ENCODE peak calls at places on chromosome 13, in ten cellular contexts. One of them, this sample, is unnamed.

GRCh38 chr13:21884299-21884878 is 213.5 kb downstream of the FGF9 start:
- DNase-seq in left cardiac atrium: no peak
- DNase-seq in stimulated activated naive CD8-positive, alpha-beta T cell treated with anti-CD3 and anti-CD28 coated beads, Interleukin-15, Interleukin-2, amounts not matched to agents 100 U/mL and 50 U/mL, for 24 hours: no peak
- DNase-seq in T-helper 2 cell: no peak
- DNase-seq in NCI-H1092: peak; percentile 50
- DNase-seq in MM.1S: no peak
- DNase-seq in HCEC 1CT: no peak
- DNase-seq in fibroblast of pulmonary artery: no peak
- DNase-seq in choroid plexus epithelial cell: no peak
- DNase-seq in D341Med: no peak
- DNase-seq in this sample: no peak

GRCh38 chr13:57632276-57633140 is 964 bp downstream of the PCDH17 start:
- DNase-seq in left cardiac atrium: peak; percentile 24
- DNase-seq in stimulated activated naive CD8-positive, alpha-beta T cell treated with anti-CD3 and anti-CD28 coated beads, Interleukin-15, Interleukin-2, amounts not matched to agents 100 U/mL and 50 U/mL, for 24 hours: no peak
- DNase-seq in T-helper 2 cell: no peak
- DNase-seq in NCI-H1092: no peak
- DNase-seq in MM.1S: no peak
- DNase-seq in HCEC 1CT: no peak
- DNase-seq in fibroblast of pulmonary artery: peak; percentile 12
- DNase-seq in choroid plexus epithelial cell: no peak
- DNase-seq in D341Med: peak; percentile 61
- DNase-seq in this sample: no peak

GRCh38 chr13:55199132-55199531 is 1941.6 kb upstream of the PRR20A start:
- DNase-seq in left cardiac atrium: no peak
- DNase-seq in stimulated activated naive CD8-positive, alpha-beta T cell treated with anti-CD3 and anti-CD28 coated beads, Interleukin-15, Interleukin-2, amounts not matched to agents 100 U/mL and 50 U/mL, for 24 hours: no peak
- DNase-seq in T-helper 2 cell: no peak
- DNase-seq in NCI-H1092: no peak
- DNase-seq in MM.1S: no peak
- DNase-seq in HCEC 1CT: no peak
- DNase-seq in fibroblast of pulmonary artery: no peak
- DNase-seq in choroid plexus epithelial cell: no peak
- DNase-seq in D341Med: peak; percentile 25
- DNase-seq in this sample: no peak

GRCh38 chr13:46975173-46975572 is 78.3 kb upstream of the HTR2A start:
- DNase-seq in left cardiac atrium: no peak
- DNase-seq in stimulated activated naive CD8-positive, alpha-beta T cell treated with anti-CD3 and anti-CD28 coated beads, Interleukin-15, Interleukin-2, amounts not matched to agents 100 U/mL and 50 U/mL, for 24 hours: no peak
- DNase-seq in T-helper 2 cell: no peak
- DNase-seq in NCI-H1092: no peak
- DNase-seq in MM.1S: no peak
- DNase-seq in HCEC 1CT: no peak
- DNase-seq in fibroblast of pulmonary artery: no peak
- DNase-seq in choroid plexus epithelial cell: no peak
- DNase-seq in D341Med: no peak
- DNase-seq in this sample: no peak

GRCh38 chr13:96898855-96899254 is 95.4 kb downstream of the OXGR1 start:
- DNase-seq in left cardiac atrium: no peak
- DNase-seq in stimulated activated naive CD8-positive, alpha-beta T cell treated with anti-CD3 and anti-CD28 coated beads, Interleukin-15, Interleukin-2, amounts not matched to agents 100 U/mL and 50 U/mL, for 24 hours: no peak
- DNase-seq in T-helper 2 cell: no peak
- DNase-seq in NCI-H1092: no peak
- DNase-seq in MM.1S: no peak
- DNase-seq in HCEC 1CT: no peak
- DNase-seq in fibroblast of pulmonary artery: no peak
- DNase-seq in choroid plexus epithelial cell: no peak
- DNase-seq in D341Med: no peak
- DNase-seq in this sample: no peak

GRCh38 chr13:88074794-88075509 is 403.8 kb downstream of the SLITRK5 start:
- DNase-seq in left cardiac atrium: peak; percentile 26
- DNase-seq in stimulated activated naive CD8-positive, alpha-beta T cell treated with anti-CD3 and anti-CD28 coated beads, Interleukin-15, Interleukin-2, amounts not matched to agents 100 U/mL and 50 U/mL, for 24 hours: no peak
- DNase-seq in T-helper 2 cell: no peak
- DNase-seq in NCI-H1092: no peak
- DNase-seq in MM.1S: no peak
- DNase-seq in HCEC 1CT: peak; percentile 44
- DNase-seq in fibroblast of pulmonary artery: peak; percentile 3
- DNase-seq in choroid plexus epithelial cell: peak; percentile 3
- DNase-seq in D341Med: no peak
- DNase-seq in this sample: no peak

GRCh38 chr13:65149687-65150086 is 2080.4 kb downstream of the PCDH9 start:
- DNase-seq in left cardiac atrium: no peak
- DNase-seq in stimulated activated naive CD8-positive, alpha-beta T cell treated with anti-CD3 and anti-CD28 coated beads, Interleukin-15, Interleukin-2, amounts not matched to agents 100 U/mL and 50 U/mL, for 24 hours: no peak
- DNase-seq in T-helper 2 cell: no peak
- DNase-seq in NCI-H1092: no peak
- DNase-seq in MM.1S: no peak
- DNase-seq in HCEC 1CT: no peak
- DNase-seq in fibroblast of pulmonary artery: no peak
- DNase-seq in choroid plexus epithelial cell: no peak
- DNase-seq in D341Med: no peak
- DNase-seq in this sample: no peak

GRCh38 chr13:41966671-41967070 is 5.8 kb upstream of the VWA8 start:
- DNase-seq in left cardiac atrium: no peak
- DNase-seq in stimulated activated naive CD8-positive, alpha-beta T cell treated with anti-CD3 and anti-CD28 coated beads, Interleukin-15, Interleukin-2, amounts not matched to agents 100 U/mL and 50 U/mL, for 24 hours: no peak
- DNase-seq in T-helper 2 cell: no peak
- DNase-seq in NCI-H1092: no peak
- DNase-seq in MM.1S: no peak
- DNase-seq in HCEC 1CT: peak; percentile 39
- DNase-seq in fibroblast of pulmonary artery: no peak
- DNase-seq in choroid plexus epithelial cell: no peak
- DNase-seq in D341Med: no peak
- DNase-seq in this sample: no peak

GRCh38 chr13:112784811-112785418 is 95.1 kb downstream of the ATP11A start:
- DNase-seq in left cardiac atrium: no peak
- DNase-seq in stimulated activated naive CD8-positive, alpha-beta T cell treated with anti-CD3 and anti-CD28 coated beads, Interleukin-15, Interleukin-2, amounts not matched to agents 100 U/mL and 50 U/mL, for 24 hours: no peak
- DNase-seq in T-helper 2 cell: no peak
- DNase-seq in NCI-H1092: no peak
- DNase-seq in MM.1S: no peak
- DNase-seq in HCEC 1CT: no peak
- DNase-seq in fibroblast of pulmonary artery: no peak
- DNase-seq in choroid plexus epithelial cell: no peak
- DNase-seq in D341Med: no peak
- DNase-seq in this sample: no peak

GRCh38 chr13:30493670-30494381 is 28.1 kb upstream of the HMGB1 start:
- DNase-seq in left cardiac atrium: no peak
- DNase-seq in stimulated activated naive CD8-positive, alpha-beta T cell treated with anti-CD3 and anti-CD28 coated beads, Interleukin-15, Interleukin-2, amounts not matched to agents 100 U/mL and 50 U/mL, for 24 hours: no peak
- DNase-seq in T-helper 2 cell: no peak
- DNase-seq in NCI-H1092: no peak
- DNase-seq in MM.1S: no peak
- DNase-seq in HCEC 1CT: no peak
- DNase-seq in fibroblast of pulmonary artery: no peak
- DNase-seq in choroid plexus epithelial cell: no peak
- DNase-seq in D341Med: no peak
- DNase-seq in this sample: no peak

GRCh38 chr13:20130012-20130411 is 30.8 kb downstream of the GJA3 start:
- DNase-seq in left cardiac atrium: no peak
- DNase-seq in stimulated activated naive CD8-positive, alpha-beta T cell treated with anti-CD3 and anti-CD28 coated beads, Interleukin-15, Interleukin-2, amounts not matched to agents 100 U/mL and 50 U/mL, for 24 hours: no peak
- DNase-seq in T-helper 2 cell: no peak
- DNase-seq in NCI-H1092: no peak
- DNase-seq in MM.1S: no peak
- DNase-seq in HCEC 1CT: no peak
- DNase-seq in fibroblast of pulmonary artery: no peak
- DNase-seq in choroid plexus epithelial cell: no peak
- DNase-seq in D341Med: no peak
- DNase-seq in this sample: no peak

GRCh38 chr13:51636349-51636890 is 52.2 kb downstream of the WDFY2 start:
- DNase-seq in left cardiac atrium: no peak
- DNase-seq in stimulated activated naive CD8-positive, alpha-beta T cell treated with anti-CD3 and anti-CD28 coated beads, Interleukin-15, Interleukin-2, amounts not matched to agents 100 U/mL and 50 U/mL, for 24 hours: no peak
- DNase-seq in T-helper 2 cell: no peak
- DNase-seq in NCI-H1092: no peak
- DNase-seq in MM.1S: no peak
- DNase-seq in HCEC 1CT: no peak
- DNase-seq in fibroblast of pulmonary artery: no peak
- DNase-seq in choroid plexus epithelial cell: peak; percentile 42
- DNase-seq in D341Med: no peak
- DNase-seq in this sample: peak; percentile 4

GRCh38 chr13:33717775-33718174 is 100.2 kb upstream of the RFC3 start:
- DNase-seq in left cardiac atrium: no peak
- DNase-seq in stimulated activated naive CD8-positive, alpha-beta T cell treated with anti-CD3 and anti-CD28 coated beads, Interleukin-15, Interleukin-2, amounts not matched to agents 100 U/mL and 50 U/mL, for 24 hours: no peak
- DNase-seq in T-helper 2 cell: no peak
- DNase-seq in NCI-H1092: no peak
- DNase-seq in MM.1S: no peak
- DNase-seq in HCEC 1CT: no peak
- DNase-seq in fibroblast of pulmonary artery: peak; percentile 9
- DNase-seq in choroid plexus epithelial cell: no peak
- DNase-seq in D341Med: no peak
- DNase-seq in this sample: no peak

GRCh38 chr13:40333238-40333637 is 333.2 kb downstream of the FOXO1 start:
- DNase-seq in left cardiac atrium: no peak
- DNase-seq in stimulated activated naive CD8-positive, alpha-beta T cell treated with anti-CD3 and anti-CD28 coated beads, Interleukin-15, Interleukin-2, amounts not matched to agents 100 U/mL and 50 U/mL, for 24 hours: no peak
- DNase-seq in T-helper 2 cell: no peak
- DNase-seq in NCI-H1092: no peak
- DNase-seq in MM.1S: no peak
- DNase-seq in HCEC 1CT: no peak
- DNase-seq in fibroblast of pulmonary artery: no peak
- DNase-seq in choroid plexus epithelial cell: no peak
- DNase-seq in D341Med: no peak
- DNase-seq in this sample: peak; percentile 51

GRCh38 chr13:43331676-43332075 is 308.3 kb downstream of the DNAJC15 start:
- DNase-seq in left cardiac atrium: no peak
- DNase-seq in stimulated activated naive CD8-positive, alpha-beta T cell treated with anti-CD3 and anti-CD28 coated beads, Interleukin-15, Interleukin-2, amounts not matched to agents 100 U/mL and 50 U/mL, for 24 hours: no peak
- DNase-seq in T-helper 2 cell: no peak
- DNase-seq in NCI-H1092: no peak
- DNase-seq in MM.1S: no peak
- DNase-seq in HCEC 1CT: no peak
- DNase-seq in fibroblast of pulmonary artery: peak; percentile 52
- DNase-seq in choroid plexus epithelial cell: peak; percentile 18
- DNase-seq in D341Med: no peak
- DNase-seq in this sample: no peak

GRCh38 chr13:113550453-113550852 is 34.1 kb upstream of the TFDP1 start:
- DNase-seq in left cardiac atrium: no peak
- DNase-seq in stimulated activated naive CD8-positive, alpha-beta T cell treated with anti-CD3 and anti-CD28 coated beads, Interleukin-15, Interleukin-2, amounts not matched to agents 100 U/mL and 50 U/mL, for 24 hours: no peak
- DNase-seq in T-helper 2 cell: no peak
- DNase-seq in NCI-H1092: no peak
- DNase-seq in MM.1S: no peak
- DNase-seq in HCEC 1CT: no peak
- DNase-seq in fibroblast of pulmonary artery: no peak
- DNase-seq in choroid plexus epithelial cell: no peak
- DNase-seq in D341Med: no peak
- DNase-seq in this sample: no peak

GRCh38 chr13:108315955-108316354 is 46.4 kb downstream of the TNFSF13B start:
- DNase-seq in left cardiac atrium: no peak
- DNase-seq in stimulated activated naive CD8-positive, alpha-beta T cell treated with anti-CD3 and anti-CD28 coated beads, Interleukin-15, Interleukin-2, amounts not matched to agents 100 U/mL and 50 U/mL, for 24 hours: no peak
- DNase-seq in T-helper 2 cell: no peak
- DNase-seq in NCI-H1092: no peak
- DNase-seq in MM.1S: no peak
- DNase-seq in HCEC 1CT: no peak
- DNase-seq in fibroblast of pulmonary artery: no peak
- DNase-seq in choroid plexus epithelial cell: peak; percentile 27
- DNase-seq in D341Med: no peak
- DNase-seq in this sample: no peak

GRCh38 chr13:100075700-100076587 is 12.9 kb upstream of the PCCA start:
- DNase-seq in left cardiac atrium: no peak
- DNase-seq in stimulated activated naive CD8-positive, alpha-beta T cell treated with anti-CD3 and anti-CD28 coated beads, Interleukin-15, Interleukin-2, amounts not matched to agents 100 U/mL and 50 U/mL, for 24 hours: no peak
- DNase-seq in T-helper 2 cell: no peak
- DNase-seq in NCI-H1092: no peak
- DNase-seq in MM.1S: no peak
- DNase-seq in HCEC 1CT: no peak
- DNase-seq in fibroblast of pulmonary artery: no peak
- DNase-seq in choroid plexus epithelial cell: no peak
- DNase-seq in D341Med: no peak
- DNase-seq in this sample: no peak

GRCh38 chr13:42753697-42754096 is 27.7 kb upstream of the FAM216B start:
- DNase-seq in left cardiac atrium: no peak
- DNase-seq in stimulated activated naive CD8-positive, alpha-beta T cell treated with anti-CD3 and anti-CD28 coated beads, Interleukin-15, Interleukin-2, amounts not matched to agents 100 U/mL and 50 U/mL, for 24 hours: no peak
- DNase-seq in T-helper 2 cell: no peak
- DNase-seq in NCI-H1092: no peak
- DNase-seq in MM.1S: no peak
- DNase-seq in HCEC 1CT: no peak
- DNase-seq in fibroblast of pulmonary artery: no peak
- DNase-seq in choroid plexus epithelial cell: peak; percentile 28
- DNase-seq in D341Med: no peak
- DNase-seq in this sample: no peak

This sample was measured in LoVo.